ENCODE peak calls at places on chromosomes 12 and 14, in nine cellular contexts. B, K, N, L, S, Y, E, Q and U are unnamed samples.
A peak's percentile ranks its signal among the peaks of the same experiment; 100 is the strongest.

GRCh38 chr12:87509233-87509820 is 519.9 kb downstream of the C12orf50 start:
- DNase-seq in L (no peak), Q (no peak), K (no peak), Y (no peak), S (no peak), E (no peak), B (no peak), N (no peak), U (no peak)

GRCh38 chr14:60753264-60754126 is 18.9 kb downstream of the MNAT1 start:
- DNase-seq in K (no peak), B (no peak), E (peak; percentile 31), Q (no peak), S (peak; percentile 87), L (peak; percentile 8), Y (no peak), N (no peak), U (no peak)

GRCh38 chr12:57744194-57744776 is 554 bp upstream of the TSPAN31 start:
- DNase-seq in Y (peak; percentile 73), S (peak; percentile 55), L (peak; percentile 84), N (peak; percentile 59), K (peak; percentile 93), E (peak; percentile 72), B (peak; percentile 95), Q (peak; percentile 85), U (peak; percentile 92)

GRCh38 chr12:121803861-121804416 is at the start of gene SETD1B:
- DNase-seq in Q (peak; percentile 64), N (no peak), B (no peak), K (peak; percentile 85), L (peak; percentile 69), S (no peak), Y (peak; percentile 64), E (peak; percentile 64), U (no peak)

GRCh38 chr12:12791756-12792346 is 6.4 kb downstream of the APOLD1 start:
- DNase-seq in N (no peak), L (no peak), K (peak; percentile 69), B (no peak), S (no peak), Q (peak; percentile 27), E (no peak), Y (no peak), U (no peak)

GRCh38 chr14:41824441-41824840 is 217.8 kb downstream of the LRFN5 start:
- DNase-seq in S (no peak), Q (no peak), Y (no peak), E (no peak), K (no peak), L (no peak), B (no peak), N (no peak), U (no peak)

GRCh38 chr12:92411687-92412086 is 266.0 kb upstream of the BTG1 start:
- DNase-seq in E (no peak), K (no peak), N (no peak), Q (no peak), Y (no peak), L (no peak), S (no peak), B (no peak), U (no peak)

GRCh38 chr12:32542550-32543229 is 136.4 kb upstream of the DNM1L start:
- DNase-seq in L (no peak), Q (no peak), K (no peak), E (no peak), N (no peak), Y (no peak), B (no peak), S (no peak), U (no peak)

GRCh38 chr14:93081875-93082570 is 33.7 kb downstream of the ITPK1 start:
- DNase-seq in Q (no peak), S (no peak), N (no peak), E (no peak), Y (no peak), K (no peak), L (no peak), B (no peak), U (no peak)

GRCh38 chr14:93076755-93077154 is 39.0 kb downstream of the ITPK1 start:
- DNase-seq in S (no peak), K (no peak), Q (no peak), N (no peak), B (no peak), Y (no peak), E (no peak), L (no peak), U (no peak)

GRCh38 chr14:93078830-93079229 is 36.9 kb downstream of the ITPK1 start:
- DNase-seq in Y (no peak), S (no peak), B (no peak), N (no peak), K (no peak), L (no peak), Q (no peak), E (no peak), U (no peak)

GRCh38 chr14:93079865-93080403 is 35.8 kb downstream of the ITPK1 start:
- DNase-seq in S (no peak), Y (no peak), B (no peak), E (no peak), N (no peak), K (no peak), Q (no peak), L (no peak), U (no peak)

DNA sequence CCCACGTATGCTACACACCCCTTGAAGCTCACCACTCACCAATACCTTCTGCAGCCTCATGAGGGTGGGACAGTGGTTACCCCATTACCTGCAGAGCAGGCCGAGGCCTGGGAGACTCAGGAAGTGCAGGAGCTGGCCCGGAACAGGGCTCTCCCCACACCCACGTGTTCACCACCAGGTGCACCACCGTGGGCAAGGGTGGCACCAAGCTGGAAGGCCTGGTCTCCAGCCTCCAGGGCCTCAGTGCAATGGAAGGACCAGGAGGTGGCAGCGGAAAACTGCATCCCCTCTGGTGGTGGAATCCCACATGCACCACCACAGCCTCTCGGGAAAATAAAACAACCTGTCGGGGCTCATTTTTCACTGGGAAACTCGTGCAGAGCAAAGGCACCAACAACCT is 36.4 kb downstream of the ITPK1 start:
- DNase-seq in E (no peak), Y (no peak), Q (no peak), S (no peak), N (no peak), B (no peak), L (no peak), K (no peak), U (no peak)
- H3K4me3 ChIP-seq in E (no peak overlapping the region), Y (no peak overlapping the region), Q (no peak overlapping the region), S (no peak overlapping the region), N (no peak overlapping the region), B (no peak overlapping the region), L (no peak overlapping the region), K (no peak overlapping the region), U (no peak overlapping the region)

GRCh38 chr12:112421363-112421762 is 2.6 kb downstream of the PTPN11 start:
- DNase-seq in S (no peak), Y (no peak), E (no peak), K (no peak), L (no peak), N (no peak), B (no peak), Q (no peak), U (no peak)

GRCh38 chr12:112419269-112420133 is 754 bp downstream of the PTPN11 start:
- DNase-seq in B (peak; percentile 93), Q (peak; percentile 74), Y (peak; percentile 64), S (no peak), K (peak; percentile 89), L (peak; percentile 61), E (peak; percentile 76), N (peak; percentile 58), U (peak; percentile 87)

GRCh38 chr12:112418248-112418595 is 525 bp upstream of the PTPN11 start:
- DNase-seq in N (no peak), S (no peak), L (no peak), Y (no peak), Q (no peak), E (no peak), B (no peak), K (no peak), U (no peak)

GRCh38 chr12:112420740-112421139 is 2.0 kb downstream of the PTPN11 start:
- DNase-seq in Y (no peak), Q (no peak), E (no peak), S (no peak), L (no peak), B (no peak), N (no peak), K (no peak), U (no peak)

DNA sequence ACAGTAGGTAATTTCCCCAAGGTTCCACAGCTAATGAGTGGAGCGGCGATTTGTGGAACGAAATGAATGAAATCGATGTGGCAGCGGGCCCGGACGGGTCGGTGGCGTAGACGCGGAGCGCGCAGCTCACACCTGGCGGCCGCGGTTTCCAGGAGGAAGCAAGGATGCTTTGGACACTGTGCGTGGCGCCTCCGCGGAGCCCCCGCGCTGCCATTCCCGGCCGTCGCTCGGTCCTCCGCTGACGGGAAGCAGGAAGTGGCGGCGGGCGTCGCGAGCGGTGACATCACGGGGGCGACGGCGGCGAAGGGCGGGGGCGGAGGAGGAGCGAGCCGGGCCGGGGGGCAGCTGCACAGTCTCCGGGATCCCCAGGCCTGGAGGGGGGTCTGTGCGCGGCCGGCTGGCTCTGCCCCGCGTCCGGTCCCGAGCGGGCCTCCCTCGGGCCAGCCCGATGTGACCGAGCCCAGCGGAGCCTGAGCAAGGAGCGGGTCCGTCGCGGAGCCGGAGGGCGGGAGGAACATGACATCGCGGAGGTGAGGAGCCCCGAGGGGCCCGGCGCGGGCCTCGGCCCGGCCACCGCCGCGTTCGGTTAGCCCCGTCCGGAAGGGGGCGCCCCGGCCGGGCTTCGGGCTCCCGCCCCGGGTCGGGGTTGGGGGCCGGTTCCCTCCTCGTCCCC is at the start of gene PTPN11:
- DNase-seq in Q (peak; percentile 86), E (peak; percentile 88), K (peak; percentile 93), S (no peak), Y (peak; percentile 87), B (peak; percentile 97), L (peak; percentile 92), N (peak; percentile 74), U (peak; percentile 94)
- H3K4me1 ChIP-seq in Q (peaks cover 4% of the 10 kb centered on the region), E (peaks cover 47% of the 10 kb centered on the region), K (peaks cover 23% of the 10 kb centered on the region), S (peaks cover 9% of the 10 kb centered on the region), Y (peaks cover 64% of the 10 kb centered on the region), B (peaks cover 53% of the 10 kb centered on the region), L (peaks cover 28% of the 10 kb centered on the region), N (peaks cover 37% of the 10 kb centered on the region), U (peaks cover 51% of the 10 kb centered on the region)

GRCh38 chr12:67223225-67223624 is 45.9 kb upstream of the CAND1 start:
- DNase-seq in E (no peak), K (no peak), B (no peak), S (no peak), Q (no peak), L (no peak), N (no peak), Y (no peak), U (no peak)
- TF ChIP-seq EP300 in E (no peak), K (no peak), B (no peak), S (no peak), Q (no peak), L (no peak), N (no peak), Y (no peak), U (no peak)

DNA sequence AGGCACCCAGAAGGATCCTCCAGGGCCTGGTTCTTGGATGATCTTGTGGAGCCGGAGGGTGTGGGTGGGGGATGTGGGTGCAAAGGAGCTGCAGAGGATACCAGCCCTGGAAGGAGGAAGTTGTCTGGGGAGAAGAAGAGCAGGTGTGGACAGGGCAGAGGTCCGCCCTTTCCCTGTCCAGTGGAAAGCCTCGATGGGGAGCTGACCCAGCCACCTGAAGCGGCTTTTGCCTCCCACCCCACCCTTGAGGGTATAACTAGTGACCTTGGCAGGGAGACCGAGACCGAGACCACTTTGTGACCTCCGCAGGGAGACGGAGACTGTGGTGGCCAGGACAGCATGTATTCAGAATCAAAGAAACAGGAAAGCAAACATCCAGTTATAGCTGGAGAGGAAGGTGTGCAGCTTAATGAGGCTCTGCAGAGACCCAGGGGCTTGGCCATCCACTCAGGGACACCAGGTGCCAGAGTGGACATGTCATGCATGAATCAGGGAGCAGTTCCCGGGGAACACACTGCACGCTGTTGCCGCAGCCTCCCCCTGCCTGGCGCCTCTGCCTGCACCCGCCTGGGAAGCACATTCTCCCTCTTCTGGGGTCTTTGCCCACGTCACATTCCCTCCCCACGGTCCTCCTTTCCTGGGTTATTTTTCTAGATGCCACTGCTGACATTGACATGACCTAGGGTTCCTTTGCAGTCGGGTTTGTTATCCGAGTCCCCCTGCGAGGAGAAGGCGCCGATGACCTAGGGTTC is 87.7 kb downstream of the ADGRD1 start:
- DNase-seq in Y (no peak), Q (no peak), S (no peak), L (no peak), E (no peak), N (no peak), B (no peak), K (no peak), U (no peak)
- H3K4me3 ChIP-seq in Y (no peak overlapping the region), Q (no peak overlapping the region), S (no peak overlapping the region), L (no peak overlapping the region), E (no peak overlapping the region), N (no peak overlapping the region), B (no peak overlapping the region), K (no peak overlapping the region), U (no peak overlapping the region)